ENCODE peak calls at places on chromosomes 16 and 17, in nine cellular contexts. M, C, P, E, Q, B, Y, U and X are unnamed samples.

GRCh38 chr17:63848834-63849689 is 6.6 kb upstream of the SMARCD2 start:
- DNase-seq in M (peak), C (peak), P (peak), E (peak), Q (peak), B (no peak), Y (peak), U (peak), X (peak)

GRCh38 chr17:51427259-51428255 is 167.2 kb downstream of the UTP18 start:
- DNase-seq in M (peak), C (peak), P (no peak), E (no peak), Q (no peak), B (peak), Y (peak), U (no peak), X (no peak)

GRCh38 chr16:11601911-11602310 is 15.2 kb upstream of the LITAF start:
- DNase-seq in M (no peak), C (no peak), P (no peak), E (no peak), Q (no peak), B (no peak), Y (no peak), U (no peak), X (no peak)

GRCh38 chr16:81785138-81785924 is 6.2 kb downstream of the PLCG2 start:
- DNase-seq in M (no peak), C (no peak), P (no peak), E (no peak), Q (no peak), B (no peak), Y (no peak), U (no peak), X (no peak)

GRCh38 chr17:72950236-72950931 is 142.1 kb downstream of the SLC39A11 start:
- DNase-seq in M (no peak), C (no peak), P (no peak), E (no peak), Q (no peak), B (no peak), Y (no peak), U (no peak), X (no peak)

GRCh38 chr16:66930189-66930588 is 4.0 kb downstream of the CIAO2B start:
- DNase-seq in M (no peak), C (no peak), P (no peak), E (peak), Q (peak), B (no peak), Y (no peak), U (no peak), X (no peak)

GRCh38 chr17:59761385-59762021 is 54.0 kb downstream of the VMP1 start:
- DNase-seq in M (no peak), C (no peak), P (no peak), E (no peak), Q (peak), B (no peak), Y (no peak), U (no peak), X (no peak)

GRCh38 chr16:54875443-54875842 is 55.2 kb upstream of the IRX5 start:
- DNase-seq in M (no peak), C (no peak), P (no peak), E (no peak), Q (no peak), B (no peak), Y (no peak), U (no peak), X (no peak)

GRCh38 chr16:16868727-16869126 is 489.8 kb downstream of the NPIPA7 start:
- DNase-seq in M (no peak), C (no peak), P (no peak), E (no peak), Q (no peak), B (no peak), Y (no peak), U (no peak), X (no peak)

GRCh38 chr16:56273615-56274014 is 82.3 kb downstream of the GNAO1 start:
- DNase-seq in M (no peak), C (no peak), P (no peak), E (no peak), Q (no peak), B (no peak), Y (no peak), U (no peak), X (no peak)

GRCh38 chr16:89139907-89140361 is 31.6 kb upstream of the CDH15 start:
- DNase-seq in M (no peak), C (no peak), P (no peak), E (no peak), Q (no peak), B (no peak), Y (no peak), U (no peak), X (no peak)

GRCh38 chr16:49608801-49609200 is 235.2 kb downstream of the C16orf78 start:
- DNase-seq in M (no peak), C (no peak), P (no peak), E (no peak), Q (no peak), B (peak), Y (no peak), U (no peak), X (no peak)

GRCh38 chr17:44128383-44128782 is 4.9 kb upstream of the HDAC5 start:
- DNase-seq in M (no peak), C (no peak), P (no peak), E (no peak), Q (no peak), B (no peak), Y (no peak), U (no peak), X (no peak)

GRCh38 chr16:47371615-47372014 is 89.2 kb downstream of the ITFG1 start:
- DNase-seq in M (no peak), C (no peak), P (no peak), E (no peak), Q (no peak), B (no peak), Y (no peak), U (no peak), X (no peak)

GRCh38 chr16:87832137-87832527 is 37.2 kb downstream of the SLC7A5 start:
- DNase-seq in M (no peak), C (no peak), P (no peak), E (no peak), Q (no peak), B (no peak), Y (no peak), U (no peak), X (no peak)

GRCh38 chr17:44749076-44750020 is 9.4 kb upstream of the ADAM11 start:
- DNase-seq in M (no peak), C (no peak), P (no peak), E (no peak), Q (no peak), B (no peak), Y (no peak), U (no peak), X (no peak)

GRCh38 chr17:50603340-50603739 is 31.3 kb upstream of the ABCC3 start:
- DNase-seq in M (no peak), C (no peak), P (no peak), E (no peak), Q (no peak), B (no peak), Y (no peak), U (no peak), X (no peak)

GRCh38 chr16:84360170-84360569 is 8.2 kb upstream of the ATP2C2 start:
- DNase-seq in M (peak), C (no peak), P (no peak), E (no peak), Q (peak), B (no peak), Y (no peak), U (no peak), X (no peak)

GRCh38 chr17:48129981-48130380 is 22.4 kb downstream of the SNX11 start:
- DNase-seq in M (no peak), C (no peak), P (no peak), E (no peak), Q (no peak), B (no peak), Y (no peak), U (no peak), X (no peak)

GRCh38 chr16:87101903-87102302 is 215.3 kb downstream of the C16orf95 start:
- DNase-seq in M (no peak), C (no peak), P (no peak), E (no peak), Q (no peak), B (no peak), Y (no peak), U (no peak), X (no peak)

GRCh38 chr16:11639925-11640899 is 28.0 kb upstream of the SNN start:
- DNase-seq in M (no peak), C (no peak), P (peak), E (peak), Q (peak), B (no peak), Y (no peak), U (no peak), X (peak)

GRCh38 chr17:42579794-42580551 is 2.4 kb upstream of the PSMC3IP start:
- DNase-seq in M (no peak), C (no peak), P (no peak), E (no peak), Q (no peak), B (no peak), Y (no peak), U (no peak), X (no peak)

GRCh38 chr17:12909511-12909910 is 108.3 kb downstream of the ELAC2 start:
- DNase-seq in M (no peak), C (no peak), P (no peak), E (no peak), Q (no peak), B (no peak), Y (no peak), U (no peak), X (no peak)

GRCh38 chr17:31061678-31062077 is 33.1 kb upstream of the NF1 start:
- DNase-seq in M (no peak), C (no peak), P (no peak), E (no peak), Q (no peak), B (no peak), Y (no peak), U (peak), X (no peak)

GRCh38 chr16:2532494-2533141 is 1.4 kb upstream of the CEMP1 start:
- DNase-seq in M (peak), C (no peak), P (peak), E (peak), Q (peak), B (peak), Y (peak), U (peak), X (no peak)

GRCh38 chr17:42274812-42275526 is 1.2 kb downstream of the STAT5B start:
- DNase-seq in M (no peak), C (no peak), P (no peak), E (no peak), Q (no peak), B (no peak), Y (no peak), U (no peak), X (no peak)

GRCh38 chr16:85448557-85449194 is 164.4 kb upstream of the GSE1 start:
- DNase-seq in M (peak), C (no peak), P (no peak), E (no peak), Q (no peak), B (peak), Y (peak), U (peak), X (no peak)

GRCh38 chr17:42554250-42555121 is 1.8 kb downstream of the HSD17B1 start:
- DNase-seq in M (peak), C (peak), P (peak), E (peak), Q (peak), B (peak), Y (peak), U (peak), X (no peak)

GRCh38 chr17:18141210-18141803 is 32.8 kb downstream of the MYO15A start:
- DNase-seq in M (peak), C (peak), P (no peak), E (no peak), Q (peak), B (peak), Y (peak), U (peak), X (no peak)

GRCh38 chr17:27539152-27539551 is 82.9 kb downstream of the KSR1 start:
- DNase-seq in M (no peak), C (no peak), P (no peak), E (no peak), Q (no peak), B (no peak), Y (no peak), U (no peak), X (no peak)